ENCODE peak calls at places on chromosome 1, in seven cellular contexts. V is fibroblast of the aortic adventitia; W is posterior vena cava; R is body of pancreas; J is MM.1S; A is astrocyte of the spinal cord; O is CD8-positive, alpha-beta memory T cell. E is an unnamed sample.

GRCh38 chr1:34088001-34088400 is 77.0 kb downstream of the CSMD2 start:
- DNase-seq in V (no peak), R (no peak), W (no peak), O (no peak), J (no peak), A (no peak), E (no peak)

GRCh38 chr1:201385299-201385891 is 7.9 kb upstream of the TNNT2 start:
- DNase-seq in A (peak; percentile 27), R (peak; percentile 82), W (no peak), O (no peak), V (peak; percentile 30), J (peak; percentile 58), E (peak; percentile 66)

GRCh38 chr1:87790756-87791155 is 462.1 kb downstream of the LMO4 start:
- DNase-seq in O (no peak), V (no peak), R (no peak), W (no peak), A (no peak), J (no peak), E (no peak)

GRCh38 chr1:42014823-42015222 is 96.1 kb upstream of the HIVEP3 start:
- DNase-seq in V (no peak), A (no peak), O (no peak), R (no peak), W (no peak), J (no peak), E (no peak)

GRCh38 chr1:98794196-98794886 is 132.8 kb downstream of the SNX7 start:
- DNase-seq in W (no peak), J (peak; percentile 52), A (peak; percentile 75), V (peak; percentile 81), R (peak; percentile 40), O (peak; percentile 3), E (peak; percentile 82)

GRCh38 chr1:13662498-13662897 is 37.5 kb upstream of the PRDM2 start:
- DNase-seq in O (no peak), W (no peak), J (no peak), R (peak; percentile 13), A (peak; percentile 8), V (peak; percentile 73), E (no peak)

GRCh38 chr1:228305721-228306152 is 97.9 kb downstream of the OBSCN start:
- DNase-seq in O (no peak), R (peak; percentile 7), V (no peak), A (no peak), J (no peak), W (peak; percentile 74), E (no peak)

GRCh38 chr1:183234660-183235476 is 48.8 kb downstream of the LAMC2 start:
- DNase-seq in O (no peak), A (peak; percentile 98), W (peak; percentile 82), J (no peak), R (peak; percentile 61), V (peak; percentile 99), E (peak; percentile 40)

GRCh38 chr1:60132985-60133673 is 59.6 kb upstream of the C1orf87 start:
- DNase-seq in O (no peak), R (no peak), J (peak; percentile 29), W (no peak), V (peak; percentile 94), A (peak; percentile 93), E (no peak)

GRCh38 chr1:32242341-32242851 is 4.6 kb upstream of the FAM167B start:
- DNase-seq in W (no peak), J (no peak), R (peak; percentile 37), V (peak; percentile 58), A (no peak), O (no peak), E (no peak)

GRCh38 chr1:104706631-104707147 is 957.0 kb downstream of the AMY1C start:
- DNase-seq in W (no peak), A (no peak), R (no peak), V (peak; percentile 1), O (no peak), J (no peak), E (peak; percentile 52)

GRCh38 chr1:212610575-212610967 is 2.0 kb downstream of the ATF3 start:
- DNase-seq in J (no peak), A (no peak), W (no peak), R (no peak), O (no peak), V (no peak), E (no peak)

GRCh38 chr1:153610334-153611023 is 2.5 kb downstream of the S100A16 start:
- DNase-seq in R (no peak), J (no peak), O (no peak), W (no peak), V (no peak), A (peak; percentile 24), E (no peak)

GRCh38 chr1:48196168-48196716 is 26.3 kb upstream of the SLC5A9 start:
- DNase-seq in O (no peak), A (no peak), R (no peak), V (no peak), J (no peak), W (no peak), E (no peak)

GRCh38 chr1:15680614-15681345 is 3.3 kb upstream of the PLEKHM2 start:
- DNase-seq in A (peak; percentile 77), O (no peak), W (no peak), J (no peak), V (peak; percentile 94), R (no peak), E (no peak)

GRCh38 chr1:77200297-77200696 is 18.9 kb downstream of the PIGK start:
- DNase-seq in J (no peak), W (no peak), O (no peak), A (no peak), R (no peak), V (no peak), E (no peak)